ENCODE peak calls at places on chromosomes 3 and 15, in six cellular contexts. One of them, this sample, is unnamed.

GRCh38 chr3:52350436-52350835 is 34.3 kb downstream of the DNAH1 start:
- DNase-seq in foreskin fibroblast: no peak
- DNase-seq in glutamatergic neuron: no peak
- DNase-seq in astrocyte of the cerebellum: no peak
- DNase-seq in MCF 10A: no peak
- DNase-seq in fibroblast of mammary gland: no peak
- DNase-seq in this sample: no peak

GRCh38 chr15:83565553-83566159 is 88.3 kb upstream of the ADAMTSL3 start:
- DNase-seq in foreskin fibroblast: peak
- DNase-seq in glutamatergic neuron: no peak
- DNase-seq in astrocyte of the cerebellum: peak
- DNase-seq in MCF 10A: peak
- DNase-seq in fibroblast of mammary gland: peak
- DNase-seq in this sample: no peak

GRCh38 chr3:97967966-97968365 is 4.3 kb downstream of the RIOX2 start:
- DNase-seq in foreskin fibroblast: no peak
- DNase-seq in glutamatergic neuron: no peak
- DNase-seq in astrocyte of the cerebellum: no peak
- DNase-seq in MCF 10A: no peak
- DNase-seq in fibroblast of mammary gland: no peak
- DNase-seq in this sample: no peak

GRCh38 chr3:143001034-143001368 is 369 bp upstream of the U2SURP start:
- DNase-seq in foreskin fibroblast: no peak
- DNase-seq in glutamatergic neuron: peak
- DNase-seq in astrocyte of the cerebellum: no peak
- DNase-seq in MCF 10A: no peak
- DNase-seq in fibroblast of mammary gland: no peak
- DNase-seq in this sample: peak

GRCh38 chr3:11717768-11718581 is 74.3 kb upstream of the VGLL4 start:
- DNase-seq in foreskin fibroblast: peak
- DNase-seq in glutamatergic neuron: no peak
- DNase-seq in astrocyte of the cerebellum: no peak
- DNase-seq in MCF 10A: peak
- DNase-seq in fibroblast of mammary gland: peak
- DNase-seq in this sample: no peak

GRCh38 chr3:42411429-42411828 is 1.0 kb upstream of the LYZL4 start:
- DNase-seq in foreskin fibroblast: no peak
- DNase-seq in glutamatergic neuron: no peak
- DNase-seq in astrocyte of the cerebellum: no peak
- DNase-seq in MCF 10A: no peak
- DNase-seq in fibroblast of mammary gland: no peak
- DNase-seq in this sample: no peak

GRCh38 chr3:14261229-14261628 is 82.6 kb downstream of the LSM3 start:
- DNase-seq in foreskin fibroblast: peak
- DNase-seq in glutamatergic neuron: peak
- DNase-seq in astrocyte of the cerebellum: peak
- DNase-seq in MCF 10A: peak
- DNase-seq in fibroblast of mammary gland: peak
- DNase-seq in this sample: peak

GRCh38 chr3:194852836-194853508 is 167.3 kb downstream of the FAM43A start:
- DNase-seq in foreskin fibroblast: no peak
- DNase-seq in glutamatergic neuron: no peak
- DNase-seq in astrocyte of the cerebellum: no peak
- DNase-seq in MCF 10A: no peak
- DNase-seq in fibroblast of mammary gland: no peak
- DNase-seq in this sample: no peak

GRCh38 chr3:33167716-33168339 is 50.8 kb downstream of the SUSD5 start:
- DNase-seq in foreskin fibroblast: peak
- DNase-seq in glutamatergic neuron: no peak
- DNase-seq in astrocyte of the cerebellum: peak
- DNase-seq in MCF 10A: no peak
- DNase-seq in fibroblast of mammary gland: no peak
- DNase-seq in this sample: no peak

GRCh38 chr3:45453083-45453482 is 64.7 kb downstream of the LARS2 start:
- DNase-seq in foreskin fibroblast: no peak
- DNase-seq in glutamatergic neuron: no peak
- DNase-seq in astrocyte of the cerebellum: no peak
- DNase-seq in MCF 10A: no peak
- DNase-seq in fibroblast of mammary gland: no peak
- DNase-seq in this sample: no peak

GRCh38 chr3:68988740-68989139 is 24.7 kb downstream of the EOGT start:
- DNase-seq in foreskin fibroblast: peak
- DNase-seq in glutamatergic neuron: no peak
- DNase-seq in astrocyte of the cerebellum: no peak
- DNase-seq in MCF 10A: no peak
- DNase-seq in fibroblast of mammary gland: peak
- DNase-seq in this sample: no peak

GRCh38 chr15:23472678-23473077 is 25.6 kb upstream of the GOLGA6L2 start:
- DNase-seq in foreskin fibroblast: no peak
- DNase-seq in glutamatergic neuron: no peak
- DNase-seq in astrocyte of the cerebellum: no peak
- DNase-seq in MCF 10A: peak
- DNase-seq in fibroblast of mammary gland: peak
- DNase-seq in this sample: no peak

GRCh38 chr15:68055224-68055705 is 1.1 kb downstream of the PIAS1 start:
- DNase-seq in foreskin fibroblast: peak
- DNase-seq in glutamatergic neuron: no peak
- DNase-seq in astrocyte of the cerebellum: peak
- DNase-seq in MCF 10A: peak
- DNase-seq in fibroblast of mammary gland: peak
- DNase-seq in this sample: no peak

GRCh38 chr15:68053701-68053996 is 466 bp upstream of the PIAS1 start:
- DNase-seq in foreskin fibroblast: no peak
- DNase-seq in glutamatergic neuron: no peak
- DNase-seq in astrocyte of the cerebellum: no peak
- DNase-seq in MCF 10A: no peak
- DNase-seq in fibroblast of mammary gland: no peak
- DNase-seq in this sample: no peak

GRCh38 chr15:68054658-68055223 is 626 bp downstream of the PIAS1 start:
- DNase-seq in foreskin fibroblast: peak
- DNase-seq in glutamatergic neuron: peak
- DNase-seq in astrocyte of the cerebellum: no peak
- DNase-seq in MCF 10A: peak
- DNase-seq in fibroblast of mammary gland: peak
- DNase-seq in this sample: peak

GRCh38 chr15:68053001-68053400 is 1.1 kb upstream of the PIAS1 start:
- DNase-seq in foreskin fibroblast: no peak
- DNase-seq in glutamatergic neuron: no peak
- DNase-seq in astrocyte of the cerebellum: no peak
- DNase-seq in MCF 10A: no peak
- DNase-seq in fibroblast of mammary gland: no peak
- DNase-seq in this sample: no peak

DNA sequence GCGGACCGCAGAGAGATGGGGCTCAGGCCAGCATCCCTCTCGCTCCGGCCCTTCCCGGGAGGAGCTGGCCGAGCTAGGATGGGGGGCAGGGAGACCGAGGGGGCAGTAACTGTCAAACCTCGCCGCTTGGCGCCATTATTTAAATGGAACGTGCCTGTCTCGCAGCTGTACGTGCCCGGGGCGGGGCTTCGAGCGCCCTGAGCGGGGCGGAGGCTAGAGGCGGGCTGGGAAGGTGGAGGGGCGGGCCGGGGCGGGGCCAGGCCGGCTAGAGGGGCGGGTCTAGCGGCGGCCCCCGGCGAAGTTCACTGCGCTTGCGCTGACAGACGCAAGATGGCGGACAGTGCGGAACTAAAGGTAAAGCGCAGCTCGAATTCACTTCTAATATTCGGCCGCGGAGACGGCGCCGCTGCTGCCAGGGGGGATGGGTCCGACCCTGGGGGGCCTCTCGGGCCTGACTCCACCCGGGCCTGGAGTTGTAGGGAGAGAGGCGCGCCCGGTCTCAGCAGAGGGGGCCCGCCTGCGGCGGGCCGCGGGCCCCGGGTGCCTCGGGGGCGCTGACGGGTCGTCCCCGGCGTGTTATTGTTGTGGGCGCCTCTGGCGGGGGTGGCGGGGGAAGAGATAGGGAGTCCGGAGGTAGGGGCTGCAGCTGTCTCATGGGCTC is at the start of gene PIAS1:
- DNase-seq in foreskin fibroblast: peak
- DNase-seq in glutamatergic neuron: peak
- DNase-seq in astrocyte of the cerebellum: peak
- DNase-seq in MCF 10A: peak
- DNase-seq in fibroblast of mammary gland: peak
- DNase-seq in this sample: peak
- TF ChIP-seq CTCF in foreskin fibroblast: no peak
- TF ChIP-seq CTCF in glutamatergic neuron: no peak
- TF ChIP-seq CTCF in astrocyte of the cerebellum: no peak
- TF ChIP-seq CTCF in MCF 10A: no peak
- TF ChIP-seq CTCF in fibroblast of mammary gland: no peak
- TF ChIP-seq CTCF in this sample: peak

GRCh38 chr3:129343643-129344360 is 65.1 kb downstream of the HMCES start:
- DNase-seq in foreskin fibroblast: peak
- DNase-seq in glutamatergic neuron: peak
- DNase-seq in astrocyte of the cerebellum: no peak
- DNase-seq in MCF 10A: no peak
- DNase-seq in fibroblast of mammary gland: peak
- DNase-seq in this sample: no peak
- TF ChIP-seq CTCF in foreskin fibroblast: peak
- TF ChIP-seq CTCF in glutamatergic neuron: peak
- TF ChIP-seq CTCF in astrocyte of the cerebellum: peak
- TF ChIP-seq CTCF in MCF 10A: no peak
- TF ChIP-seq CTCF in fibroblast of mammary gland: peak
- TF ChIP-seq CTCF in this sample: no peak

DNA sequence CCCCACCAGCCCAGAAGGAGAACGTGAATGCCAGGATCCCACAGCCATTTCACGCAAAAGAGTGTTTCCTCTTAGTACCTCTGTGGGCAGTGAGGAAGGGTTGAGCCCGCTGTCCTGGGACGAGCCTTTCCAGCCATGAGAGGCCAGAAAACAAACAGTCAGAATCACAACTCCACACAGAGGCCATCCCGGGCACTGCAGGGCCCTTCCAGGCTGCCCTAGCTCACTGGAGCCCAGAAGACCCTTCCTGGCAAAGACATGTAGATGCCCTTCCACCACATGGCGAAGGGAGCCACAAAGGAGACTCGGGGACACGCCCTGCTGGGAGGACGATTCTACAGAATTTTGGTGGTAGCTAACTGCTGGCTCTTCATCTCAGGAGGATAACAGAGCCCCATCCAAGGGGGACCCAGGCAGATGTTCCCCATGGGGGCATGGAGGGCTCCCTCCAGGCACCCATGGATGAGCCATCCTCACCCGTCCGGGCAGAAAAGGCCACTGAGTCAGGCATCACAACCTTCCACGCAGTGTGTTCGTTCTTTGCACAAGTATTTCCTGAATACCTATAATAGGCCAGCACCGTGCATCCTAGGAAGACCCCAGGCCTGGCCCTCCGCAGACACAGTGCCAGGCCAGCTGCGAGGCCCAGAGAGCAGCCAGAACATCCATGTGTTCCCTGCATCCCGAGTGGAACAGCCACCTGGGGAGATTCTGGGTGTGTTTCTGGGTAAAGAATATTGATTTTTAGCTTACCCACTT is 47.2 kb downstream of the SLC12A8 start:
- DNase-seq in foreskin fibroblast: peak
- DNase-seq in glutamatergic neuron: peak
- DNase-seq in astrocyte of the cerebellum: no peak
- DNase-seq in MCF 10A: no peak
- DNase-seq in fibroblast of mammary gland: peak
- DNase-seq in this sample: no peak
- TF ChIP-seq CTCF in foreskin fibroblast: peak
- TF ChIP-seq CTCF in glutamatergic neuron: no peak
- TF ChIP-seq CTCF in astrocyte of the cerebellum: peak
- TF ChIP-seq CTCF in MCF 10A: peak
- TF ChIP-seq CTCF in fibroblast of mammary gland: peak
- TF ChIP-seq CTCF in this sample: peak

GRCh38 chr15:68303134-68303533 is 25.6 kb downstream of the FEM1B start:
- DNase-seq in foreskin fibroblast: no peak
- DNase-seq in glutamatergic neuron: no peak
- DNase-seq in astrocyte of the cerebellum: no peak
- DNase-seq in MCF 10A: no peak
- DNase-seq in fibroblast of mammary gland: no peak
- DNase-seq in this sample: no peak

GRCh38 chr15:68303560-68304436 is 26.3 kb downstream of the FEM1B start:
- DNase-seq in foreskin fibroblast: peak
- DNase-seq in glutamatergic neuron: no peak
- DNase-seq in astrocyte of the cerebellum: no peak
- DNase-seq in MCF 10A: no peak
- DNase-seq in fibroblast of mammary gland: peak
- DNase-seq in this sample: peak

GRCh38 chr15:68305420-68305871 is 27.9 kb downstream of the FEM1B start:
- DNase-seq in foreskin fibroblast: no peak
- DNase-seq in glutamatergic neuron: no peak
- DNase-seq in astrocyte of the cerebellum: no peak
- DNase-seq in MCF 10A: no peak
- DNase-seq in fibroblast of mammary gland: no peak
- DNase-seq in this sample: no peak

GRCh38 chr15:68302729-68303128 is 25.2 kb downstream of the FEM1B start:
- DNase-seq in foreskin fibroblast: no peak
- DNase-seq in glutamatergic neuron: no peak
- DNase-seq in astrocyte of the cerebellum: no peak
- DNase-seq in MCF 10A: no peak
- DNase-seq in fibroblast of mammary gland: no peak
- DNase-seq in this sample: peak

DNA sequence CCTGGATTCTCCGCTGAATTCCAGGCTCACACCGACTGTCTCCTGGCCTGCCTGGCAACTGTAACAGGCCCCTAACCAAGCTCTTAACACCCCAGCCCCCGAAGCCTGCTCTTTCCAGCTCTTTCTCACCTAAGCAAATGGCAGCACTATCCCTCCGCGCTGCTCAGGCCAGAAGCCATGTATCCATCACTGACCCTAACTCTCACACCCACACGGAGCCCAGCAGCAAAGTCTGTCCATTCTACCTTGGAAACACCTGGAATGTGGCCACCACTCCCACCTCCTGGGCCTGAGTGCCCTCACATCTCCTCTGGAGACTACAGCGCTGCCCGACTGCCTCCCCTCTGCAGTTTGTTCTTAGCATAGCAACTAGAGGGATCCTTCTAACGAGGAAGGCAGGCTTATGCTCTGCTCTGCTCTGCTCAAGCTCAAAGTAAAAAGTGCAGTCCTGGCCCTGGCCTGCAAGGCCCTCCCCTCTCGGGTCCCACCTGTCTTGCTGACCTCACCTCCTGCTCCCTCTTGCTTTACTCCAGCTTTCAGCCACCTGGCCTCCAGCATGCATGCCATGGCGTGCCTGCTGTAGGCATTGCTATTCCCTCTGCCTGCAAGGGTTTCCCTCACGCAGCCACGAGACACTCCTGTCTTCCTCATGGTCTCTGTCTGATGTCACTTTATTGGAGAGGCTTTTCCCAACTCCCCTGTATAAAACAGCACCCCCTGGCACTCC is 27.2 kb downstream of the FEM1B start:
- DNase-seq in foreskin fibroblast: no peak
- DNase-seq in glutamatergic neuron: no peak
- DNase-seq in astrocyte of the cerebellum: no peak
- DNase-seq in MCF 10A: no peak
- DNase-seq in fibroblast of mammary gland: no peak
- DNase-seq in this sample: no peak
- TF ChIP-seq CTCF in foreskin fibroblast: no peak
- TF ChIP-seq CTCF in glutamatergic neuron: no peak
- TF ChIP-seq CTCF in astrocyte of the cerebellum: peak
- TF ChIP-seq CTCF in MCF 10A: no peak
- TF ChIP-seq CTCF in fibroblast of mammary gland: no peak
- TF ChIP-seq CTCF in this sample: no peak

This sample was measured in dorsolateral prefrontal cortex.